ENCODE peak calls at places on chromosomes 13 and 19, in four cellular contexts. F is IMR-90; M is mammary epithelial cell; X is stimulated activated CD4-positive, alpha-beta T cell treated with anti-CD3 and anti-CD28 coated beads, Interleukin-1b, Interleukin-23, amount 100 ng/mL, for 24 hours. U is an unnamed sample.

GRCh38 chr13:32086366-32086765 is 54.8 kb downstream of the FRY start:
- DNase-seq in F (peak; percentile 31), M (no peak), X (no peak), U (no peak)

GRCh38 chr13:72204291-72204690 is 337.3 kb upstream of the DACH1 start:
- DNase-seq in F (no peak), M (peak; percentile 78), X (no peak), U (no peak)

GRCh38 chr13:38763446-38764381 is 76.8 kb downstream of the FREM2 start:
- DNase-seq in F (peak; percentile 33), M (peak; percentile 23), X (no peak), U (no peak)

GRCh38 chr19:41298327-41298964 is 11.5 kb upstream of the CCDC97 start:
- DNase-seq in F (peak; percentile 82), M (peak; percentile 17), X (no peak), U (no peak)

GRCh38 chr13:46124531-46124966 is 19.7 kb upstream of the CPB2 start:
- DNase-seq in F (no peak), M (no peak), X (no peak), U (no peak)

GRCh38 chr13:86976521-86977324 is 694.4 kb upstream of the SLITRK5 start:
- DNase-seq in F (peak; percentile 49), M (no peak), X (no peak), U (no peak)

GRCh38 chr13:114119196-114119595 is 13.2 kb downstream of the RASA3 start:
- DNase-seq in F (peak; percentile 95), M (peak; percentile 30), X (no peak), U (no peak)

GRCh38 chr13:100394005-100394695 is 194.4 kb downstream of the GGACT start:
- DNase-seq in F (peak; percentile 92), M (no peak), X (no peak), U (no peak)

GRCh38 chr19:12757544-12758274 is 6.1 kb downstream of the BEST2 start:
- DNase-seq in F (peak; percentile 61), M (peak; percentile 55), X (no peak), U (peak; percentile 81)

GRCh38 chr19:7994923-7995682 is 10.3 kb downstream of the ELAVL1 start:
- DNase-seq in F (peak; percentile 10), M (no peak), X (no peak), U (no peak)